ENCODE peak calls at places on chromosomes 16 and 17, in eight cellular contexts. R is astrocyte of the spinal cord; A is HEK293T; Y is activated CD4-positive, alpha-beta T cell treated with anti-CD3 and anti-CD28 coated beads, Interleukin-2, amount 10 ng/mL, durations not matched to agents 7 days and 5 days; L is DMS153; I is GM03348; T is tibial nerve; B is activated T-helper 1 cell treated with anti-CD3 and anti-CD28 coated beads, Interleukin-12 subunit alpha, Interleukin-12 subunit beta, Interleukin-2, Interleukin-4 antibody, amounts not matched to agents 30 ng/mL and 10 ng/mL and 1 ng/mL, durations not matched to agents 14 hours and 24 hours and 36 hours. M is an unnamed sample.

GRCh38 chr16:10501016-10501607 is 79.3 kb downstream of the EMP2 start:
- DNase-seq in R (no peak), A (no peak), Y (peak), L (no peak), I (no peak), T (no peak), B (no peak), M (no peak)

GRCh38 chr16:78748471-78748929 is 649.0 kb downstream of the WWOX start:
- DNase-seq in R (no peak), A (no peak), Y (no peak), L (peak), I (no peak), T (no peak), B (no peak), M (no peak)

GRCh38 chr17:46043606-46044005 is 44.6 kb downstream of the STH start:
- DNase-seq in R (no peak), A (no peak), Y (no peak), L (no peak), I (no peak), T (no peak), B (no peak), M (no peak)

GRCh38 chr17:70906808-70907207 is 737.5 kb downstream of the KCNJ2 start:
- DNase-seq in R (peak), A (no peak), Y (no peak), L (peak), I (peak), T (no peak), B (no peak), M (no peak)

GRCh38 chr16:76661691-76662090 is 384.5 kb downstream of the CNTNAP4 start:
- DNase-seq in R (no peak), A (no peak), Y (no peak), L (no peak), I (no peak), T (no peak), B (no peak), M (no peak)

GRCh38 chr17:48500435-48501426 is 30.1 kb downstream of the HOXB1 start:
- DNase-seq in R (peak), A (peak), Y (no peak), L (no peak), I (peak), T (no peak), B (no peak), M (no peak)

GRCh38 chr17:39979021-39979660 is 1.5 kb upstream of the PSMD3 start:
- DNase-seq in R (peak), A (no peak), Y (no peak), L (no peak), I (peak), T (no peak), B (no peak), M (no peak)

GRCh38 chr16:64864232-64864803 is 257.5 kb downstream of the CDH11 start:
- DNase-seq in R (peak), A (no peak), Y (no peak), L (no peak), I (peak), T (no peak), B (no peak), M (no peak)

GRCh38 chr17:36510636-36511035 is 24.0 kb downstream of the MYO19 start:
- DNase-seq in R (no peak), A (no peak), Y (no peak), L (no peak), I (no peak), T (no peak), B (no peak), M (no peak)

GRCh38 chr17:77959926-77960521 is 1.5 kb downstream of the TNRC6C start:
- DNase-seq in R (peak), A (peak), Y (peak), L (peak), I (no peak), T (no peak), B (no peak), M (no peak)

GRCh38 chr16:7547736-7548135 is 215.1 kb downstream of the RBFOX1 start:
- DNase-seq in R (no peak), A (no peak), Y (no peak), L (no peak), I (no peak), T (no peak), B (no peak), M (no peak)

GRCh38 chr17:18953231-18953728 is 1.3 kb downstream of the SLC5A10 start:
- DNase-seq in R (no peak), A (no peak), Y (no peak), L (no peak), I (no peak), T (no peak), B (no peak), M (no peak)

GRCh38 chr17:18968945-18969887 is 17.3 kb downstream of the SLC5A10 start:
- DNase-seq in R (peak), A (no peak), Y (no peak), L (no peak), I (peak), T (peak), B (no peak), M (no peak)

GRCh38 chr16:56517206-56517605 is 2.6 kb downstream of the BBS2 start:
- DNase-seq in R (no peak), A (no peak), Y (no peak), L (no peak), I (no peak), T (no peak), B (no peak), M (no peak)

M was measured in progenitor cell of endocrine pancreas.